ENCODE peak calls at places on chromosomes 16 and 17, in four cellular contexts. O, G, C and D are unnamed samples.

GRCh38 chr16:23420011-23420410 is 33.0 kb downstream of the COG7 start:
- DNase-seq in O (no peak), G (no peak), C (no peak), D (no peak)

GRCh38 chr17:27545562-27546229 is 85.3 kb upstream of the LGALS9 start:
- DNase-seq in G (no peak), C (no peak), O (no peak), D (no peak)

GRCh38 chr16:57137566-57138273 is 45.3 kb downstream of the CPNE2 start:
- DNase-seq in O (no peak), C (no peak), G (no peak), D (no peak)

GRCh38 chr16:74605746-74606520 is 981 bp downstream of the GLG1 start:
- DNase-seq in O (no peak), G (no peak), C (no peak), D (no peak)

GRCh38 chr17:66664336-66664735 is 170.6 kb upstream of the CACNG5 start:
- DNase-seq in C (no peak), O (no peak), G (no peak), D (no peak)

GRCh38 chr16:1933097-1933661 is 9.8 kb downstream of the MSRB1 start:
- DNase-seq in C (no peak), O (no peak), G (no peak), D (no peak)

GRCh38 chr16:69924777-69925191 is 26.4 kb upstream of the CLEC18A start:
- DNase-seq in O (no peak), G (no peak), C (peak), D (no peak)

GRCh38 chr17:57370051-57370581 is 113.8 kb downstream of the MSI2 start:
- DNase-seq in O (no peak), C (peak), G (no peak), D (no peak)

GRCh38 chr17:30913955-30914354 is 7.8 kb upstream of the ADAP2 start:
- DNase-seq in O (no peak), C (no peak), G (no peak), D (no peak)

GRCh38 chr17:51045616-51046526 is 74.8 kb downstream of the SPAG9 start:
- DNase-seq in C (peak), G (no peak), O (no peak), D (no peak)

GRCh38 chr17:31156326-31156725 is 61.5 kb downstream of the NF1 start:
- DNase-seq in O (no peak), C (no peak), G (no peak), D (no peak)

GRCh38 chr16:29664133-29664912 is 1.3 kb downstream of the SPN start:
- DNase-seq in G (peak), O (no peak), C (no peak), D (no peak)

GRCh38 chr16:57479422-57480126 is 6.7 kb downstream of the DOK4 start:
- DNase-seq in G (no peak), O (peak), C (peak), D (peak)

GRCh38 chr16:558298-559020 is 1.7 kb upstream of the PRR35 start:
- DNase-seq in O (no peak), G (no peak), C (peak), D (no peak)

GRCh38 chr16:88084881-88085280 is 133.6 kb downstream of the BANP start:
- DNase-seq in G (no peak), C (no peak), O (no peak), D (no peak)

GRCh38 chr16:1989209-1989825 is 453 bp upstream of the SYNGR3 start:
- DNase-seq in O (peak), C (no peak), G (no peak), D (no peak)

GRCh38 chr17:17849863-17850373 is 13.1 kb upstream of the SREBF1 start:
- DNase-seq in C (peak), G (peak), O (no peak), D (peak)

GRCh38 chr17:76268015-76268749 is 3.0 kb downstream of the UBALD2 start:
- DNase-seq in G (peak), C (no peak), O (no peak), D (no peak)

GRCh38 chr16:69616082-69616481 is 50.3 kb downstream of the NFAT5 start:
- DNase-seq in G (no peak), O (no peak), C (no peak), D (no peak)

GRCh38 chr17:32335647-32336046 is 6.3 kb downstream of the C17orf75 start:
- DNase-seq in C (no peak), G (no peak), O (no peak), D (no peak)

GRCh38 chr16:53884748-53885147 is 180.8 kb downstream of the FTO start:
- DNase-seq in C (no peak), O (no peak), G (no peak), D (no peak)

DNA sequence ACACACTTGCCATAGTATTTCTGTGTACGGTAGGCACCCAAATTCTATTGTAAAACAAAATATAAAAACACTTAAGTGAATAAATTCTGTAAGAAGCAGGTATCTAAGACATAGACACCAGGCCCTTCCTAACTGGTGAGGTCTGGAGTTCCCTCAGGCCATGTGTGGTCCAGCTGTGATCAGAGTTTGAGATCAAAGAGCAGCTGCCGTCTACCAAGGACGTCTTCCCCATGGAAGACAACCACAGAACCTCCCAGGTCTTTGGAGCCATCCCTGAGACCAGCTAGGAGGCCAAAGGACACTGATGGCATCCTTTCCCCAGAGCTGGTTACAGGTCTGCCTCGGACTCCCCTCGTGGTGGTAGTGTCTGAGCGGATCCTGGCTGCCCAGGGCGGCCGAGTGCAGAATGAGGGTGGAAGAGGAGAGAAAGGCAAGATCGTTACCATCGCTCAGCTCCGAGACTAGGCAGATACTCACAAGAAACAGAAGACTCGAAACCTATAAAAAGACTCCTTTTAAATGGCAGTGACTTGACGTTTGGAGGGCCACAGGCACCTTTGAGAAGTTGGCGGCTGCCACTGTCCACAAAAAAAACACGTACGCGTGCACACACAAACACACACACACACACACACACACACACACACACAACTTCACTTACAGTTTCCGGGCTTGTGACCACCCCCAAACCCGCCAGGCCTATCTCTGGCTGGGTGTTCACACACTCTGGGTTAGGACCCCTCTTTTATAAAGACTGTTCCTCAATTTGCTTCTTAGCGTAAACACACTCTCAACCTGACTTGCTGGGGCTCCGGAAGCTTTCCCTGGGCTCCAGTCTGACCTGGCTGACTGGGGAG is 7.5 kb downstream of the TIMP2 start:
- DNase-seq in C (no peak), G (no peak), O (no peak), D (no peak)
- TF ChIP-seq ELF4 in C (no peak), G (no peak), O (no peak), D (no peak)

DNA sequence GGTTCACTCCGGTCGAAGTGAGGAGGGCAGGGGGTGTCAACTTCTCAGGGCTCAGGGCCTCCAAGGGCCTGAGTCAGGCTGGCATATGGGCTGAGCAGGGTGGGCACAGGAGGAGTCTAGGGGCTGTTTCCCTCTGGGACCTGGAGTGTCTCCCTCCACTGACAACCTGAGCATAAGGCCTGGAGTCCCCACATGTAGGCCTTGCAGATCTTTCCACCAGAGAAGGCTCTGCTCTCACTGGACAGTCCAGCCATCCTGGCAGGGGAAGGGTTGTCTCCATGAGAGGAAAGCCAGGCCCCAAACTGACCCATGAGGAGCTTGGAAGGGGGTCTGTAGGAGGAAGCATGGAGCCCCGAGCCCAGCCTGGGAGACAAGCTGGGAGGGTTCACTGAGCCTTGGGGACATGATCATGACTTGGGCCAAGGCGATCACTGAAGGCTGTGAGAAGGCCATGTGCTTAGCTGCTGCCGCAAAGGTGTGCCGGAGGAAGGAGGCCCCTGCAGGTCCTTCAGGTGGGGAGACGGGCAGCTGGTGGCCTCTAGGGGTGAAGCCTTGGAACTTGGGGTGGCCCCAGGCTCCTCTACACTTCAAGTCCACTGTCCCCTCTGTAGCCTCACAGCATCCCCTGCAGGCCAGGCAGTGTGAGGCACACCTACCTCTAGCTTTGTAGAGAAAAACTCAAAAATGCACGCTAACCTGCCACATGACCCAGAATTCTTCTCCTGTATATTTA is 9.9 kb downstream of the CMTM2 start:
- DNase-seq in O (peak), C (peak), G (peak), D (peak)
- TF ChIP-seq ELF4 in O (no peak), C (no peak), G (no peak), D (no peak)

DNA sequence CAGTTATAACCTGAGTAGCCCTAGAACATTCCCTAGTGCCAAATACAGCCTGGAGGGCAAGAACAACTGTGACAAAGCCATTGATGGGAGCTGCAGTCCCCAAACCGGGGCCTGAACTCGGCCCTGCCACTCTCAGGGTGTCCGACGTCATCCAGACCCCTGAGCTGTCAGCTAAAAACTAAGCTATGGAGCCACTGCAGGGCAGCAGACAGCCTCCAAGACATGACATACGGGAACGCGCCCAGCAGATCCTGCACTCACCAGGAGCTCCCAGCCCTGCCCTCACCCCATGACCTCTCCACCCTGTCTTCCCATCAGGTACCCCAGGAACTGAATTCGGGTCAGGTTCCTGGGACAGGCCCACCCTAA is 28.4 kb downstream of the KDM8 start:
- DNase-seq in O (no peak), G (no peak), C (no peak), D (no peak)
- TF ChIP-seq ELF4 in O (no peak), G (no peak), C (no peak), D (no peak)

DNA sequence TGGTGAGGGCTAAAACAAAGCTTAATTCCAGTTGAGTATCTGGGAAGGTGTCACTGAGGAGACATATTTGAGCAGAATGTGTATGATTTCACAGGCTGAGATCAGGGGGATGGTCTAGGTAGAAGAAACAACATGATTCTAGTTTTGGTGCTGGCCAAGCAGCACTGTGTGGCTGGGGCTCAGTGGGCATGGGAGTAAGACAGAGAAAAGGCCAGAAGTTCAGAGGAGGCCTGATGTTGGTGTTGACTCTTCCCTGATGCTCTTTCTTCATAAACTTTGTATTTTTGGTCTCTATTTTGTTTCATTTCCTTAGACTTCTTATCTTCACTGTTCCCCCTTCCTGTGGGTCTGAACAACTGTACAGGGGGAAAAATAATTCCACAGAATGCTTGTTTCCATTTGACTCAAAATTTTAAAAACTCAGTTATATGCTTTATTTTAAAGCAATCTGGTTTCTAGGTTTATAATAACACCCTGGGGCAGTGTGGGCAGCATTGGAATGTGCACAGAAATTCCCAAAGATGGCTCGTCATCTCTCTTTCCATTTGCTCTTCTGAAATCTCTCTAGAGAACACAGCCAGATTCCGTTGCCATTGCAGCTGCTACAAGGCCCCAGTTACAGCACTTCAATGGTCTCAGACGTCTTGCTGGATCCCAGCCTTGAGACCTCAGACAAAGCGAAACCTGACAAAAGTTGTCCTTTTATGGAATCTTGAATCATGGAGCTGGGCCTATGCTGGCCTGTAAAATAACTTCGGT is 68.3 kb downstream of the SNX11 start:
- DNase-seq in G (no peak), C (no peak), O (no peak), D (no peak)
- TF ChIP-seq ELF4 in G (no peak), C (no peak), O (no peak), D (no peak)

GRCh38 chr16:68358951-68359350 is 48.1 kb downstream of the PRMT7 start:
- DNase-seq in C (no peak), O (no peak), G (no peak), D (no peak)

GRCh38 chr16:68360971-68361370 is 50.2 kb downstream of the PRMT7 start:
- DNase-seq in C (no peak), O (no peak), G (no peak), D (no peak)

GRCh38 chr16:68359398-68360191 is 48.8 kb downstream of the PRMT7 start:
- DNase-seq in O (no peak), C (no peak), G (no peak), D (no peak)

GRCh38 chr16:68361485-68361884 is 50.7 kb downstream of the PRMT7 start:
- DNase-seq in G (no peak), O (no peak), C (no peak), D (no peak)

GRCh38 chr16:68360547-68360946 is 49.7 kb downstream of the PRMT7 start:
- DNase-seq in C (no peak), G (no peak), O (no peak), D (no peak)
- TF ChIP-seq ELF4 in C (no peak), G (no peak), O (no peak), D (no peak)

DNA sequence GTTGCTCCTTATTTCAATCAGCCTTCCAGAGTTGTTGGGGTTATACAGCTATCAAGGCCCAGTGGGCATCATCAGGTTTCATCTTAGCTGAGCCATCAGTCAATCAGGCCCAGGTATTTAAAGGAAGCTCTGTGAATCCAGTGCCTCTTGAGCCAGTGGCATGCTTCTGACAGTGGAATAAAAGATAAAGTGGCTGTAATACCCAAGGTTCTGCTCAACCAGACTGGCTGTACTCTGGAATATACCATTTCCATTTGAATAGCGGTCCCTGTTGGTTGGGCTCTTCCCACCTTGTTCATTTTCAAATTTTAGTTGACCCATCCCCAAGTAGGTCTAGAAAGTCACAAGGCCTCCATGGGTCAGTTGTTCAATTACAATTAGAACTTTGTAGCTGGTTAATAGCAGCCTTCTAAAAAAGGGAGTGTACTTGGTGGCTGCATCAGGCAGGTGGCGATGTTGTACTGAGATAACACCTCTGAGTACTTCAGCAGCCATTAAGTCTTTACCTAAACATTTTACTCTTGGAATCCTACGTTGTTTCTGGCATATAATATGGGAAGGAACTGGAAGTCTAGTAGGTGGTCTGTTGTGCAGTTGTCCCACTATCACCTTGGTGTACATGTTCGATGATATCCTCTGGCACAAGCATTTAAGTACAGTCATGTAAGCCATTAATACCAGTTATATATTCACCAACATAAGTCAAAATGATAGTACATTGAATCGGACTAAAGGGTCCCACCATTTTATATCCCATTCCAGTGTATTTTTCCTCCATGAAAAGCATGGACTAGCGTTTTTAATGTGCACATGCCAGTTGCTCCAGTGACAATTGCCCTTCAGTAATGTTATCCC is 294.1 kb downstream of the BCAS3 start:
- DNase-seq in C (peak), O (peak), G (peak), D (peak)
- TF ChIP-seq ELF4 in C (no peak), O (no peak), G (no peak), D (no peak)

GRCh38 chr16:49400611-49401010 is 27.0 kb downstream of the C16orf78 start:
- DNase-seq in C (no peak), O (no peak), G (no peak), D (no peak)
- TF ChIP-seq ELF4 in C (no peak), O (no peak), G (no peak), D (no peak)